ENCODE peak calls at places on chromosomes 13 and 19, in six cellular contexts. Z is heart right ventricle, X is body of pancreas, S is Caco-2, F is PC-9, N is Peyer's patch. E is an unnamed sample. For H3K36me3, the result is how much of the 10 kb centered on the place peaks cover.

GRCh38 chr19:18503971-18504885 is 17.6 kb downstream of the ELL start:
- DNase-seq in Z (no peak), X (peak), S (peak), F (no peak), N (no peak), E (peak)

GRCh38 chr19:38411041-38411712 is 8.3 kb downstream of the FAM98C start:
- DNase-seq in Z (no peak), X (no peak), S (no peak), F (no peak), N (no peak), E (no peak)

GRCh38 chr13:20412761-20413355 is 112.8 kb downstream of the CRYL1 start:
- DNase-seq in Z (no peak), X (no peak), S (no peak), F (no peak), N (no peak), E (no peak)

GRCh38 chr13:44755872-44756271 is 179.7 kb upstream of the TSC22D1 start:
- DNase-seq in Z (no peak), X (no peak), S (no peak), F (no peak), N (no peak), E (no peak)

GRCh38 chr13:114339779-114340534 is 25.7 kb downstream of the CHAMP1 start:
- DNase-seq in Z (no peak), X (peak), S (peak), F (peak), N (peak), E (peak)

GRCh38 chr13:37889102-37889501 is 19.5 kb upstream of the TRPC4 start:
- DNase-seq in Z (no peak), X (no peak), S (no peak), F (peak), N (no peak), E (no peak)

GRCh38 chr13:43036386-43037220 is 13.2 kb downstream of the DNAJC15 start:
- DNase-seq in Z (peak), X (peak), S (peak), F (no peak), N (no peak), E (no peak)

GRCh38 chr13:40494513-40494912 is 171.9 kb downstream of the FOXO1 start:
- DNase-seq in Z (no peak), X (no peak), S (no peak), F (no peak), N (no peak), E (no peak)

GRCh38 chr13:50636007-50636704 is 207.3 kb downstream of the DLEU7 start:
- DNase-seq in Z (no peak), X (no peak), S (peak), F (no peak), N (no peak), E (peak)

GRCh38 chr13:49746111-49746510 is 46.4 kb downstream of the KPNA3 start:
- DNase-seq in Z (no peak), X (no peak), S (no peak), F (no peak), N (no peak), E (no peak)

GRCh38 chr19:32227561-32228165 is 117.7 kb upstream of the ZNF507 start:
- DNase-seq in Z (no peak), X (no peak), S (peak), F (no peak), N (no peak), E (no peak)

GRCh38 chr13:96391606-96392005 is 301.7 kb downstream of the HS6ST3 start:
- DNase-seq in Z (no peak), X (no peak), S (no peak), F (no peak), N (no peak), E (no peak)

GRCh38 chr13:40629678-40630384 is 36.6 kb downstream of the FOXO1 start:
- DNase-seq in Z (no peak), X (no peak), S (no peak), F (no peak), N (no peak), E (no peak)

GRCh38 chr13:97043302-97043701 is 49.0 kb upstream of the OXGR1 start:
- DNase-seq in Z (no peak), X (no peak), S (no peak), F (no peak), N (no peak), E (no peak)

GRCh38 chr13:27619711-27620376 is 485 bp downstream of the LNX2 start:
- DNase-seq in Z (peak), X (no peak), S (no peak), F (no peak), N (peak), E (peak)

GRCh38 chr19:45763691-45764294 is 5.3 kb downstream of the SIX5 start:
- DNase-seq in Z (no peak), X (no peak), S (no peak), F (no peak), N (no peak), E (no peak)

GRCh38 chr13:46559272-46559805 is 6.4 kb downstream of the LRCH1 start:
- DNase-seq in Z (no peak), X (no peak), S (no peak), F (no peak), N (no peak), E (no peak)

GRCh38 chr13:90696656-90697055 is 650.8 kb upstream of the MIR17HG start:
- DNase-seq in Z (no peak), X (no peak), S (no peak), F (no peak), N (no peak), E (no peak)

GRCh38 chr13:110283661-110284516 is 23.1 kb downstream of the COL4A1 start:
- DNase-seq in Z (no peak), X (no peak), S (no peak), F (no peak), N (no peak), E (no peak)

GRCh38 chr19:2853015-2853606 is 11.8 kb downstream of the ZNF555 start:
- DNase-seq in Z (no peak), X (no peak), S (no peak), F (no peak), N (no peak), E (no peak)

GRCh38 chr13:93235258-93236015 is 8.8 kb downstream of the GPC6 start:
- DNase-seq in Z (no peak), X (no peak), S (no peak), F (no peak), N (no peak), E (peak)

GRCh38 chr19:23071087-23071511 is 45.7 kb upstream of the ZNF730 start:
- DNase-seq in Z (peak), X (peak), S (no peak), F (no peak), N (no peak), E (peak)

GRCh38 chr19:374183-374885 is 29.7 kb upstream of the MIER2 start:
- DNase-seq in Z (no peak), X (no peak), S (no peak), F (peak), N (no peak), E (no peak)

GRCh38 chr13:44169018-44169909 is 204.4 kb upstream of the SERP2 start:
- DNase-seq in Z (no peak), X (no peak), S (no peak), F (no peak), N (no peak), E (no peak)

GRCh38 chr13:67229438-67230242 is 496 bp downstream of the PCDH9 start:
- DNase-seq in Z (no peak), X (no peak), S (no peak), F (no peak), N (no peak), E (peak)

GRCh38 chr13:20353973-20354372 is 121.9 kb upstream of the GJB6 start:
- DNase-seq in Z (no peak), X (no peak), S (no peak), F (no peak), N (no peak), E (no peak)

GRCh38 chr19:45768644-45769053 is 403 bp downstream of the SIX5 start:
- DNase-seq in Z (no peak), X (peak), S (peak), F (peak), N (peak), E (peak)

GRCh38 chr19:12195501-12195860 is 32.6 kb downstream of the ZNF136 start:
- DNase-seq in Z (no peak), X (peak), S (no peak), F (no peak), N (no peak), E (peak)

GRCh38 chr19:42282036-42282762 is 13.1 kb downstream of the CIC start:
- DNase-seq in Z (peak), X (no peak), S (no peak), F (no peak), N (no peak), E (no peak)

GRCh38 chr13:101942038-101942437 is 459.8 kb downstream of the FGF14 start:
- DNase-seq in Z (peak), X (peak), S (peak), F (no peak), N (no peak), E (peak)

GRCh38 chr13:106063591-106064308 is 471.7 kb downstream of the EFNB2 start:
- DNase-seq in Z (no peak), X (no peak), S (no peak), F (no peak), N (no peak), E (no peak)

GRCh38 chr19:947707-948533 is 22.1 kb downstream of the ARID3A start:
- DNase-seq in Z (peak), X (peak), S (no peak), F (no peak), N (peak), E (no peak)

GRCh38 chr13:33172911-33173310 is 112.6 kb downstream of the STARD13 start:
- DNase-seq in Z (no peak), X (no peak), S (no peak), F (no peak), N (no peak), E (no peak)

GRCh38 chr19:35346193-35347052 is 1.3 kb upstream of the FFAR1 start:
- DNase-seq in Z (no peak), X (no peak), S (no peak), F (no peak), N (peak), E (no peak)

GRCh38 chr19:18500376-18500775 is 21.5 kb downstream of the ELL start:
- DNase-seq in Z (peak), X (no peak), S (no peak), F (no peak), N (no peak), E (no peak)

GRCh38 chr19:6752257-6753177 is 13.0 kb downstream of the TRIP10 start:
- DNase-seq in Z (no peak), X (no peak), S (peak), F (no peak), N (no peak), E (no peak)

GRCh38 chr19:5972355-5972731 is 5.6 kb downstream of the RANBP3 start:
- DNase-seq in Z (no peak), X (no peak), S (no peak), F (no peak), N (no peak), E (no peak)

GRCh38 chr13:103187621-103188020 is 121.4 kb upstream of the SLC10A2 start:
- DNase-seq in Z (no peak), X (no peak), S (no peak), F (no peak), N (no peak), E (peak)

DNA sequence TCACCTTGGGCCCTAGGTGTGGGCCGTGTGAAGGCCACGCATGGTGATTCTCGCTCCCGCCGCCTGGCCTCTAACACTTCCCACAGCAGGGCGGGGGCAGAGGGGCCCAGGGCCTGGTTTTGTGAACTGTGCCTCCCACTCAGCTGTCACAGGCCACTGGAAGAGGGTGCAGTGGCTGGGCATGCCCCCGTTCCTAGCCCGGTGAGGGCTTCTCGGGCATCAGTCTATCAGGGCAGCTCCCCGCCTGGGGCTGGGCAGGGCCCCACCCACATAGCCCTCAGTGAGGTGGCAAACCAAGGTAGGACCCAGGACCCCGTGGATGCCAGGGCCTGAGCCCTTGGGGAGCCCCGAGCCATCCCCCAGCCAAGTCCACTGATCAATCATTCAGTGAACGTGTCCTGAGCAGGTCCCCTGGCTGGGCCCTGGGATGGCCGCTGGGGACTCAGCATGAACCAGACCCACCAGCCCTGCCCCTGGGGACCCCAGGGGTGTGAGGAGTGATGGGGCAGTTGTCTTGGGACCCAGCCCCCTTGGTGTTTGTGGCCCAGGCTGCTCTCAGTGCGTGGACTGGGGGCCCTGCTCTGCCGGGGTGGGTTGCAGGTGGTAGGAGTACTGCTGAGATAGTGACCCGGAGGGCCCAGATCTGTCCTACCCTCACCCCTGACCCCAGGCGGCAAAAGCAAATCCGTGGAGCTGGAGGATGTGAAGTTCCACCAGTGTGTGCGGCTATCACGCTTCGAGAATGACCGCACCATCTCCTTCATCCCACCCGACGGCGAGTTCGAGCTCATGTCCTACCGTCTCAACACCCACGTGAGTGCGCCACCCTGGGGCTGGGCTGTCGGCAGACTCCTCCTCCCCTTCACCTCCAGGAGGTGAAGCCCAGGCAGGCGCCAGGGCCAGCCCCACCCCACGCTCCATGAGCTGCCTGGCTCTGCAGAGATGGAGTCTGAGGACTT is 29.4 kb downstream of the AP1M1 start:
- DNase-seq in Z (no peak), X (no peak), S (no peak), F (no peak), N (no peak), E (no peak)
- H3K36me3 ChIP-seq in Z (under half), X (under half), S (under half), F (under half), N (under half), E (under half)

DNA sequence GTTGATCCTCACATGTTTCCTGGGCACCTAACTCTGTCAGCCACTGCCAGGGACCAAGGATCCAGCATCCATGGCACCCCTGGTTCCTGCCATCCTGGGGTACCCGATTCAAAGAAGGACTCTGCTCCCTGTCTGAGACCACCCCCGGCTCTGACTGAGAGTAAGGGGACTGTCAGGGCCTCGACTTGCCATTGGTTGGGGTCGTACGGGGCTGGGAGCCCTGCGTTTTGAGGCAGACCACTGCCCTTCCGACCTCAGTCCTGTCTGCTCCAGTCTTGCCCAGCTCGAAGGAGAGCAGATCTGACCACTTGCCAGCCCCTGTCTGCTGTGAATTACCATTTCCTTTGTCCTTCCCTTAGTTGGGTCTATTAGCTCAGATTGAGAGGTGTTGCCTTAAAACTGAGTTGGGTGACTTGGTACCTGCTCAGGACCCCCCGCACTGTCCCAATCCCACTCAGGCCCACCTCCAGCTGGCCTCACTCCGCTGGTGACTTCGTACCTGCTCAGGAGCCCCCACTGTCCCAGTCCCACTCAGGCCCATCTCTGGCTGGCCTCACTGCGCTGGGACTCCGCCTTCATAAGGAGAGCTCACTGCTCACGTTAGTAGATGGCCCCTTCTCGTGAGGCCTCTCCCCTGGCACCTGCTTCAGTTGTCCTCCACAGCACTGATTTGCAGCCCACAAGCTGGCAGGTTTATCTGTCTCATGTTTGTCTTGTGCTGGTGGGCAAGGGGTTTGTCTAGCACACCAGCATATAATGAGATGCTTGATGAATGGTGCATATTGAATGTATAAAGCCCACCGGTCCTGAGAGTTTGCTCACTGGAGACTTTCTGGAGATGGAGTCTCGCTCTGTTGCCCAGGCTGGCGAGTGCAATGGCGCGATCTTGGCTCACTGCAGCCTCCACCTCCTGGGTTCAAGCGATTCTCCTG is 3.9 kb downstream of the RPL28 start:
- DNase-seq in Z (no peak), X (no peak), S (no peak), F (no peak), N (no peak), E (no peak)
- H3K36me3 ChIP-seq in Z (under half), X (under half), S (under half), F (under half), N (under half), E (half or more)

DNA sequence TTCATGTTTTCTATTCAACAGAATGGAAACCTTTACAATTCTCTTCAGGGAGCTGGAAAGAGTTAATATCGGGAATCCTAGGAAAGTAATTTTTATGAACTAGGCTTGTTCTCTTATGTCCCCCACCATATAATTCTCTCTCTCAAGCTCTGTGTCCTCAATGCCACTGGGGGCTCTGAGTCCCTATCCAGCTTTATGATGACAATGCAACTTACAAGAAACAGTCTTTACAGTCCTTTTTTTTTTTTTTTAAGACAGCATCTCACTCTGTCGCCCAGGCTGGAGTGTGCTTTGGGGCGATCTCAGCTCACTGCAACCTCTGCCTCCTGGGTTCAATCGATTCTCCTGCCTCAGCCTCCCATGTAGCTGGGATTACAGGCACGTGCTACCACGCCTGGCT is 31.2 kb upstream of the TM9SF2 start:
- DNase-seq in Z (no peak), X (no peak), S (no peak), F (no peak), N (no peak), E (no peak)
- H3K36me3 ChIP-seq in Z (under half), X (under half), S (under half), F (under half), N (under half), E (under half)

GRCh38 chr19:11025006-11025405 is 64.2 kb downstream of the SMARCA4 start:
- DNase-seq in Z (no peak), X (no peak), S (no peak), F (no peak), N (no peak), E (no peak)
- H3K36me3 ChIP-seq in Z (under half), X (under half), S (under half), F (under half), N (under half), E (half or more)

GRCh38 chr19:51993422-51993821 is 6.8 kb upstream of the ZNF350 start:
- DNase-seq in Z (no peak), X (no peak), S (no peak), F (no peak), N (no peak), E (no peak)
- H3K36me3 ChIP-seq in Z (under half), X (under half), S (under half), F (under half), N (under half), E (under half)

E was measured in WERI-Rb-1.